ENCODE peak calls at places on chromosomes 6 and 20, in four cellular contexts. J is prostate gland, S is uterus, E is cardiac muscle cell. M is an unnamed sample.

GRCh38 chr6:158718431-158719126 is 68.7 kb downstream of the SYTL3 start:
- DNase-seq in J (no peak), S (no peak), E (peak), M (peak)

GRCh38 chr20:5835234-5835845 is 85.1 kb downstream of the SHLD1 start:
- DNase-seq in J (no peak), S (no peak), E (no peak), M (no peak)

GRCh38 chr6:15184441-15184861 is 61.4 kb upstream of the JARID2 start:
- DNase-seq in J (no peak), S (no peak), E (no peak), M (no peak)

GRCh38 chr6:163324928-163325784 is 89.4 kb upstream of the QKI start:
- DNase-seq in J (peak), S (no peak), E (no peak), M (peak)

GRCh38 chr20:33183292-33183691 is 15.3 kb downstream of the BPIFA2 start:
- DNase-seq in J (no peak), S (no peak), E (no peak), M (no peak)

GRCh38 chr6:129444683-129445082 is 265.3 kb downstream of the ARHGAP18 start:
- DNase-seq in J (no peak), S (no peak), E (no peak), M (no peak)

GRCh38 chr6:80438728-80439127 is 332.3 kb downstream of the BCKDHB start:
- DNase-seq in J (no peak), S (no peak), E (no peak), M (no peak)

GRCh38 chr6:109896333-109896732 is 81.8 kb upstream of the GPR6 start:
- DNase-seq in J (no peak), S (no peak), E (no peak), M (no peak)

GRCh38 chr20:58818585-58819285 is 32.0 kb downstream of the GNAS-AS1 start:
- DNase-seq in J (no peak), S (no peak), E (peak), M (no peak)

GRCh38 chr20:64131406-64131805 is 24.0 kb upstream of the NPBWR2 start:
- DNase-seq in J (no peak), S (no peak), E (no peak), M (peak)

GRCh38 chr6:6808915-6809314 is 220.4 kb downstream of the LY86 start:
- DNase-seq in J (no peak), S (no peak), E (no peak), M (no peak)

GRCh38 chr6:39804666-39805065 is 12.5 kb downstream of the DAAM2 start:
- DNase-seq in J (no peak), S (no peak), E (no peak), M (no peak)

GRCh38 chr6:79570802-79571367 is 33.7 kb upstream of the LCA5 start:
- DNase-seq in J (peak), S (no peak), E (peak), M (no peak)

GRCh38 chr6:137282253-137282652 is 63.1 kb upstream of the IFNGR1 start:
- DNase-seq in J (no peak), S (no peak), E (no peak), M (no peak)

GRCh38 chr6:150720774-150721233 is 121.1 kb downstream of the PLEKHG1 start:
- DNase-seq in J (no peak), S (no peak), E (no peak), M (no peak)

GRCh38 chr20:11522359-11522758 is 395.3 kb upstream of the BTBD3 start:
- DNase-seq in J (no peak), S (no peak), E (no peak), M (no peak)

GRCh38 chr6:31907158-31907813 is 5.4 kb upstream of the ZBTB12 start:
- DNase-seq in J (no peak), S (peak), E (no peak), M (no peak)

GRCh38 chr6:28580484-28580883 is 54.8 kb downstream of the GPX5 start:
- DNase-seq in J (no peak), S (no peak), E (no peak), M (no peak)
- TF ChIP-seq CTCF in J (no peak), S (no peak), E (peak), M (no peak)

DNA sequence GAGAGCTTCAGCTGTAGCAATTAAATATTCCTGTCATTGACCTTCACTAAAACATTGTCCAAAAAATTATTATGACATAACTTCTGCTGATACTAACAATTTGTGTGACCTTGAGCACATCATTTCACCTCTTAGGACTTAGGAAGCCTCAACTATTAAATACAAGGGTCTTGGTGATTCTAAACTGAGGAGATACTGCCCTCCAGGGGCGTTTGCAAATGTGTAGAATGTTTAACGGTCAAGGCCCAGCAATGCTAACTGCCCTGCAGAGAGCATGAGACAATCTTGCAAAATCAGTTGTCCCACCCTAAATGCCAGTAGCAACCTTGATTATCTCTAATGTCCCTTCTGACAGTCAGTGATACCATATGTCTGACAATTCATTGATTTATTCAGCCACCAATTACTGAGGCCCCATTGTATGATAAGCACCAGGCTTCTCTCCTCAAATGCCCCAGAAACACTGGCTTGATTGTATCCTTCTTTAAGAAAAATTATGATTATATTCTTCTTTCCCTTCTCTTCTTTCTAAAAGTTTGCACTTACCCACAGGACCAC is 284.1 kb upstream of the PLN start:
- DNase-seq in J (no peak), S (no peak), E (peak), M (peak)
- TF ChIP-seq CTCF in J (no peak), S (peak), E (peak), M (peak)

GRCh38 chr20:19688031-19688806 is 69.8 kb upstream of the RIN2 start:
- DNase-seq in J (peak), S (peak), E (peak), M (peak)
- TF ChIP-seq CTCF in J (peak), S (peak), E (peak), M (peak)

GRCh38 chr20:57062241-57062640 is 204.2 kb downstream of the BMP7 start:
- DNase-seq in J (no peak), S (no peak), E (no peak), M (no peak)

GRCh38 chr20:57059055-57059617 is 207.3 kb downstream of the BMP7 start:
- DNase-seq in J (no peak), S (no peak), E (no peak), M (no peak)

GRCh38 chr20:57062696-57063270 is 203.7 kb downstream of the BMP7 start:
- DNase-seq in J (no peak), S (no peak), E (no peak), M (no peak)

GRCh38 chr20:57060407-57061057 is 205.9 kb downstream of the BMP7 start:
- DNase-seq in J (no peak), S (no peak), E (no peak), M (no peak)

GRCh38 chr20:57061058-57061900 is 205.2 kb downstream of the BMP7 start:
- DNase-seq in J (peak), S (peak), E (peak), M (peak)
- TF ChIP-seq CTCF in J (peak), S (peak), E (peak), M (peak)

DNA sequence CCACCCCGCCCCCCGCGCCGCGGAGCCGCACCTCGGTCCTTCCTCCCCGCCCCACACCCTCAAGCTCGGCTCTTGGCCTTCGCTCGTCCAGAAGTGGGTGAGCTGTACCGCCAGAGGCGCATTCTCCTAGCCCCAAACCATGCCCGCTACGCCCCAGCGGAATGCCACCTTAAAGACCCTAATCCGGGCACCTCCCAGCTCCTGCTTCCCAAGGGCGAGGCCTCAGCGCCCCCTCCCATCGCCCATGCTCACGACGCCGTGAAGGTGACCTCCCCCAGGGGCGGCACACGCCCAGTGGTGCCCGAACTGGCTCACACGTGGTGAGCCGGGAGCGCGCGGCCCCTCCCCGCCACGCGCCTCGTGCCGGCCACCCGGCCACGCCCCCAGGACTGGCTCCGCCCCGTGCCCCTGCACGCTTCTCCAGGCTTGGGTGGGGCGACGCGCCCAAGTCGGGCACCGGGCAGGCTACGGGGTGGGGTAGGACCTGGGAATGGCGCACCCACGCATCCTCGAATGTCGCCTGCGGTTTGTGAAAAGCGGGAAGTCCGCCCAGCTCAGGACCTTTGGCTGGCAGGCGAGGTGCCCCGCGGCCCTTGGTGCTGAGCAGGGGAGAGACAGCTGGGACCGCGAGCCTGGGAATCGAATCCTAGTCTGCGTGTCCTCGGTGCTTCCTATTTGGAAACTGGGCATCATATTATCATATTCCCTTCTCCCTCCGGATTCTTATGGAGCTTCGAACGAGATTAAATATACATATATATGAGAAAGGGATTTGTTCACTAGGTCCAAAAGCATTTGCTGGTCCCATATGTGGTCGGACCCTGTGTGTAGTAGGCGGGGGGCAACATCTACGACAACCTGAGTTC is 942 bp upstream of the SOX12 start:
- DNase-seq in J (peak), S (peak), E (peak), M (peak)
- TF ChIP-seq CTCF in J (peak), S (no peak), E (peak), M (peak)

DNA sequence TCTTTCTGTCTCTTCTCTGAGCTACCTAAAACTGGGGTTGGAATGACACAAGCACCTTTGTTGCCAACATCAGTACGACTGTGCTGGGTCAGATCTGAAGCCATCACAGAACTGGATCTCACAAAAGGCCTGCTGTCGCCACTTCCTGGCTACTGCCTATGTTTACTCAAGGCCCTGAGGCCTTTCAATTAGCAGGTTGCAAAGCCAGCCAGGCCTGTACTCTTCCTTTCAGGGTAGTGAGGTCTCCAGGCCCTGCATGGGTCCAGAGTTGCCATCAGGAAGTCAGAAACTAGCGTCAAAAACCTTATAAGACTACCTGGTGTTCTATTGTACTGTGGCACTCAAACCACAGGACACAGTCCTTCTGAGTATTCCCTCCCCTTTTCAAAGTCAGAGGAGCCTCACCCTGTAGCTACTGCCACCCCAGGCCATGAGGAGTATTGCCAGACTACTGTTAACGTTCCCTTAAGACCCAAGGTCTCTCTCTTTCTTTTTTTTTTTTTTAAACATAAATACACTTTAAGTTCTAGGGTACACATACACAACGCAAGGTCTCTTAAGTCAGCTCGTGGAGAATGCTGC is 937.4 kb upstream of the GJE1 start:
- DNase-seq in J (no peak), S (no peak), E (no peak), M (no peak)
- TF ChIP-seq CTCF in J (no peak), S (no peak), E (no peak), M (no peak)

DNA sequence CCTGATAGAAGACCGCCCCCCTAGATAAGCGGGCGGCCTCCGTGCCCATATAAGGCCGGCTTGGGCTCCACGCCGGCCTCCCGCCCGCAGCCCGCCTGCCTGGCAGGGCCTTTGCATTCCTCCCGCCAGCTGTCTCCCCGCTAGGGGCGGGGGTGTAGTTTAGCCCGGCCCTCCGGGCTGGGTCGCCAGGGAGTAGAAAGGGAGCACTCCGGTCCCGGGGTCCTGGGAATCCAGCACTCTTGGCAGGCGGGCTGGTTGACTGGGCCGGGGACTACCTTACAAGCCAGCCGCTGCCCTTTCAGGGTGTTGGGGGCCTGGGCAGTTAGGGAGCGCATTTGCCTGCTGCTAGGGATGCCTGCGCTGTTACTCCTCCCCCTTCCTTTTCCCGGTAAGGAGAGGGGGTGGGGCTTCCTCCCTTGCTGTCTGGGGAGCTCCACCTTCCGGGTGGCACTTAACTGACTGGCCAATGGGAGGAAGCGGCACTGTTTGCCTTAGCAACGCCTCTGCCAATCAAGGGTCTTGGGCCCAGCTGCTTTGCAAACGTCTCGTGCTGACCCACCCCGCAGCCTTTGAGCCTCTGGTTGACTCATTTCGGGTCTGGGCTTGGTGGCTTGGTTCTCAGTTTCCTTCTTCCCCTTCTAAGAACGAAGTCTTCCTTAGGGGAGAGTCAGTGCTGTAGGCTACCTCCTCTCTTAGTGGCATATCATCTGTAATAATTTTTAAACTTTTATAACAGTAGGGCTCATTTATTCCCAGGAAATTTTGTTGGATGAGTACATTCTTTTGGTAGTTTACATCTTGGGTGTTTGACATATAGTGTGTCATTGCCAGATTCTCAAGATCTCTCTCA is 3.4 kb downstream of the SRF start:
- DNase-seq in J (peak), S (peak), E (peak), M (peak)
- TF ChIP-seq CTCF in J (peak), S (peak), E (peak), M (no peak)

DNA sequence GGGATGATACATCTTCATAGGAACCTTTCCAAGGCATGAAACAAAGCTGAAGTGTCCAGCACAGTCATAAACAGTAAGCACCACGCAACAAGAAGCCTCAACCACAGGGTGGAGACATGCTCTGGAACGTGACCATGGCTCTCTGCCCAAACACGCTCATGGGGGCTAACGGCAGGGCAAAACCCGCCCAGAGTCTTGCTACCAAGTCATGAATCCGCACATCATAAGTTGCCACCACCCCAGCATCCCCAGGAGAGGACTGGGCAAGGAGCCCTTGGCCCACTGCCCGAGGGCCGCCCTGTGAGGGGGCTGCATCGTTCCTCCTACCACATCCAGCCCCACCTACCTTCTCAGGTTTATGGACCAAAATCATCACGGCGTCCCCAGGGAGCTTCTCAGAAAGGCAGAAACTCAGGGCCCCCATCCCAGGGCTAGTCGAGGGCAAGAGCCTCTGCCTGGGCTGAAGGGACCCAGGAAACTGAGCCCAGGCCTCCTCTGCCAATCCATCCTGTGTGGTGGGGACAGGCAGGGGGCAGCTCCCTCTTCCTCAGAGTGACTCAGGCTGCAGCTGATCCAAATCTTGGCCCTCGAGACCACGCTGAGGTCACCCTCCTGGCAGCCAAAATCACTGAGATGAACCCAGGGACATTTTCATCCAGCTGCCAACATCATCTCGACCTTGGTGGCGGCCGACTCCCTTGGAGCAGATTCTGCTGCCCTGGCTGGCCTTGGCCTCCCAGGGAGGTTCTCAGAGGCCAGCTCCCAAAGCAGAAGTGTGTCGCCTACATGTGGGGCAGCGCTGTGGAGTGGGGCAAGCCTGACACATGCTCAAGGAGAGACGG is 42.6 kb downstream of the BMP7 start:
- DNase-seq in J (no peak), S (no peak), E (no peak), M (no peak)
- TF ChIP-seq CTCF in J (no peak), S (no peak), E (no peak), M (no peak)

M was measured in nephron progenitor cell.